ENCODE peak calls at places on chromosomes 1 and 21, in five cellular contexts. S is cardiac fibroblast, X is upper lobe of right lung, Z is tibial artery, I is fibroblast of pulmonary artery. J is an unnamed sample.

GRCh38 chr1:163877016-163877415 is 555.3 kb downstream of the NUF2 start:
- DNase-seq in S (peak), X (no peak), Z (no peak), I (no peak), J (peak)

GRCh38 chr1:11198851-11199628 is 9.9 kb downstream of the ANGPTL7 start:
- DNase-seq in S (no peak), X (no peak), Z (no peak), I (no peak), J (no peak)

GRCh38 chr1:24720152-24720551 is 25.1 kb upstream of the CLIC4 start:
- DNase-seq in S (peak), X (peak), Z (peak), I (peak), J (peak)

GRCh38 chr1:37255111-37255795 is 219.1 kb upstream of the ZC3H12A start:
- DNase-seq in S (peak), X (no peak), Z (no peak), I (peak), J (no peak)

GRCh38 chr21:39079617-39080016 is 103.6 kb downstream of the PSMG1 start:
- DNase-seq in S (peak), X (peak), Z (peak), I (peak), J (peak)

GRCh38 chr1:65423884-65424655 is 3.6 kb downstream of the LEPR start:
- DNase-seq in S (peak), X (no peak), Z (no peak), I (peak), J (peak)

GRCh38 chr1:151574575-151575529 is 34.7 kb downstream of the TUFT1 start:
- DNase-seq in S (peak), X (no peak), Z (no peak), I (peak), J (peak)

GRCh38 chr1:116855788-116856187 is 53.9 kb upstream of the PTGFRN start:
- DNase-seq in S (peak), X (no peak), Z (no peak), I (peak), J (peak)

GRCh38 chr1:41700581-41700980 is 216.1 kb upstream of the EDN2 start:
- DNase-seq in S (no peak), X (no peak), Z (no peak), I (no peak), J (no peak)

GRCh38 chr21:32330784-32331311 is 32.2 kb downstream of the MRAP start:
- DNase-seq in S (no peak), X (no peak), Z (no peak), I (no peak), J (no peak)

GRCh38 chr1:12076425-12077005 is 13.4 kb downstream of the TNFRSF8 start:
- DNase-seq in S (peak), X (no peak), Z (no peak), I (no peak), J (no peak)

GRCh38 chr1:246110343-246111219 is 396.5 kb downstream of the SMYD3 start:
- DNase-seq in S (peak), X (no peak), Z (no peak), I (peak), J (peak)

GRCh38 chr21:44848821-44849521 is 24.5 kb downstream of the PTTG1IP start:
- DNase-seq in S (no peak), X (peak), Z (no peak), I (no peak), J (no peak)

GRCh38 chr1:3368711-3369436 is 85.6 kb upstream of the ARHGEF16 start:
- DNase-seq in S (peak), X (no peak), Z (no peak), I (no peak), J (no peak)
- H3K4me3 ChIP-seq in S (no peak), X (no peak), Z (no peak), I (no peak), J (no peak)

DNA sequence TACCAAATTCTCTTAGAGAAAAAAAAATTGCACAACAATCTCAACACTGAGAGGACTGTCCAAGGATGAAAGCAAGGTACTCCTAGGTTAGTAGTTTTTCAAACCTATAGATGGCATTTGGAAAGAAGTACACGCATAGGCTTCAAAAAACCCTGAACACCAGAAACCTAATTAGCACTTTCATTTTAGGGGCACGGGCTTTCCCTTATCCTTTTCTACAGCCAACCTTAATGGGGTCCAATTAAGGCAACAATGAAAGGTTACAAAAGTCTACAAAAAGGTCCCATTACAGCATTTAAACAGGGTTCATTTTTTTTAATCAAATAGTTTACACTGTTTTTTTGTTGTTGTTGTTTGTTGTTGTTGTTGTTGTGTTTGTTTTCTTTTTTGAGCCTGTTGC is 6.2 kb downstream of the KDM5B start:
- DNase-seq in S (no peak), X (no peak), Z (no peak), I (no peak), J (no peak)
- TF ChIP-seq CTCF in S (no peak), X (no peak), Z (no peak), I (no peak), J (no peak)

GRCh38 chr1:63038586-63038985 is 254.7 kb downstream of the ATG4C start:
- DNase-seq in S (no peak), X (no peak), Z (no peak), I (no peak), J (no peak)
- H3K4me3 ChIP-seq in S (no peak), X (no peak), Z (no peak), I (no peak), J (no peak)

GRCh38 chr1:16071614-16072013 is 1.8 kb downstream of the FAM131C start:
- DNase-seq in S (no peak), X (no peak), Z (no peak), I (no peak), J (no peak)

GRCh38 chr1:16074217-16074616 is 766 bp upstream of the FAM131C start:
- DNase-seq in S (no peak), X (no peak), Z (no peak), I (no peak), J (no peak)

GRCh38 chr1:16072095-16072494 is 1.4 kb downstream of the FAM131C start:
- DNase-seq in S (no peak), X (no peak), Z (no peak), I (no peak), J (no peak)

GRCh38 chr1:16073490-16074104 is at the start of gene FAM131C:
- DNase-seq in S (no peak), X (no peak), Z (no peak), I (no peak), J (no peak)

GRCh38 chr1:16072616-16073484 is 601 bp downstream of the FAM131C start:
- DNase-seq in S (no peak), X (no peak), Z (no peak), I (no peak), J (no peak)
- TF ChIP-seq CTCF in S (no peak), X (no peak), Z (no peak), I (peak), J (peak)

GRCh38 chr1:26863677-26864060 is 720 bp downstream of the SFN start:
- DNase-seq in S (no peak), X (no peak), Z (no peak), I (no peak), J (no peak)
- H3K4me3 ChIP-seq in S (no peak), X (peak), Z (no peak), I (no peak), J (no peak)

GRCh38 chr1:27416387-27417111 is 24.1 kb downstream of the GPR3 start:
- DNase-seq in S (peak), X (no peak), Z (no peak), I (peak), J (peak)
- TF ChIP-seq CTCF in S (peak), X (peak), Z (peak), I (peak), J (peak)

GRCh38 chr1:1032428-1032827 is 12.5 kb downstream of the AGRN start:
- DNase-seq in S (no peak), X (no peak), Z (no peak), I (no peak), J (no peak)

GRCh38 chr1:1034438-1034759 is 14.5 kb downstream of the AGRN start:
- DNase-seq in S (no peak), X (no peak), Z (no peak), I (no peak), J (no peak)

GRCh38 chr1:1031659-1032245 is 11.8 kb downstream of the AGRN start:
- DNase-seq in S (no peak), X (no peak), Z (no peak), I (no peak), J (no peak)

GRCh38 chr1:1033731-1034437 is 14.0 kb downstream of the AGRN start:
- DNase-seq in S (no peak), X (no peak), Z (no peak), I (no peak), J (no peak)

GRCh38 chr1:1033009-1033587 is 13.2 kb downstream of the AGRN start:
- DNase-seq in S (peak), X (peak), Z (no peak), I (peak), J (peak)
- H3K4me3 ChIP-seq in S (peak), X (peak), Z (peak), I (peak), J (peak)

GRCh38 chr1:30106125-30106524 is 617.3 kb downstream of the MATN1 start:
- DNase-seq in S (peak), X (no peak), Z (no peak), I (peak), J (peak)

GRCh38 chr1:30101477-30102227 is 621.7 kb downstream of the MATN1 start:
- DNase-seq in S (no peak), X (no peak), Z (no peak), I (no peak), J (no peak)

GRCh38 chr1:30102605-30103004 is 620.8 kb downstream of the MATN1 start:
- DNase-seq in S (no peak), X (no peak), Z (no peak), I (no peak), J (no peak)

GRCh38 chr1:30103708-30104107 is 619.7 kb downstream of the MATN1 start:
- DNase-seq in S (no peak), X (no peak), Z (no peak), I (no peak), J (no peak)

GRCh38 chr1:30104551-30104950 is 618.8 kb downstream of the MATN1 start:
- DNase-seq in S (no peak), X (no peak), Z (no peak), I (no peak), J (no peak)
- TF ChIP-seq CTCF in S (no peak), X (no peak), Z (no peak), I (no peak), J (no peak)

GRCh38 chr1:27504588-27505419 is 14.8 kb upstream of the WASF2 start:
- DNase-seq in S (peak), X (no peak), Z (peak), I (no peak), J (peak)

GRCh38 chr1:27496604-27497155 is 6.7 kb upstream of the WASF2 start:
- DNase-seq in S (peak), X (no peak), Z (no peak), I (peak), J (peak)

GRCh38 chr1:27503961-27504587 is 14.1 kb upstream of the WASF2 start:
- DNase-seq in S (no peak), X (no peak), Z (no peak), I (peak), J (no peak)

GRCh38 chr1:27503033-27503432 is 13.1 kb upstream of the WASF2 start:
- DNase-seq in S (no peak), X (no peak), Z (no peak), I (no peak), J (no peak)

DNA sequence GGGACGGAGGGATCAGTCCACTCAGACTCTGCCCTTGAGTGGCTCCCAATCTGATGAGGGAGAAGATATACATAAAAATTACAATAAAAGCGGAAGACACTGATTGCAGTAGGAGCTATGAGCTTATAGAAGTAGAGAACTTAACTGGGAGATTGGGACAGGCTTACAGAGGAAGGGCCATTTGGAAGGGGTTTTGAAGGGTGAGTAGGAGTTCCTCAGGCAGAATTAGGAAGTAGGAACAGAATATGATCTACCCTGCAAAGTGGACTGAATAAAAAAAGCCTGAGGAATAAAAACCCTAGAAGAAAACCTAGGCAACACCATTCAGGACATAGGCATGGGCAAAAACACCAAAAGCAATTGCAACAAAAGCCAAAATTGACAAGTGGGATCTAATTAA is 9.2 kb upstream of the WASF2 start:
- DNase-seq in S (no peak), X (no peak), Z (no peak), I (no peak), J (no peak)
- H3K4me3 ChIP-seq in S (no peak), X (no peak), Z (no peak), I (no peak), J (no peak)

J was measured in fibroblast of villous mesenchyme.